ENCODE peak calls at places on chromosomes 12 and 14, in four cellular contexts. P, M, L and J are unnamed samples.

GRCh38 chr12:111467862-111468245 is 62.1 kb downstream of the SH2B3 start:
- DNase-seq in P (no peak), L (no peak), M (no peak), J (no peak)

GRCh38 chr14:49767473-49768300 is at the start of gene KLHDC2:
- DNase-seq in M (peak), L (peak), P (peak), J (peak)

GRCh38 chr12:105813201-105813600 is 325.6 kb downstream of the NUAK1 start:
- DNase-seq in P (no peak), L (peak), M (no peak), J (no peak)

GRCh38 chr12:42609605-42610004 is 20.1 kb upstream of the PRICKLE1 start:
- DNase-seq in L (no peak), P (no peak), M (no peak), J (no peak)

GRCh38 chr12:75704664-75705063 is 193.3 kb upstream of the KRR1 start:
- DNase-seq in P (peak), L (no peak), M (no peak), J (no peak)

GRCh38 chr12:5050542-5050941 is 6.9 kb downstream of the KCNA5 start:
- DNase-seq in P (no peak), M (no peak), L (no peak), J (no peak)

GRCh38 chr12:15851919-15852318 is 30.3 kb upstream of the STRAP start:
- DNase-seq in M (no peak), P (no peak), L (no peak), J (no peak)

GRCh38 chr12:64099430-64099829 is 122.7 kb downstream of the KICS2 start:
- DNase-seq in P (no peak), L (no peak), M (no peak), J (no peak)

GRCh38 chr14:54085841-54086240 is 129.2 kb upstream of the BMP4 start:
- DNase-seq in L (no peak), P (no peak), M (no peak), J (no peak)

GRCh38 chr12:5622280-5622679 is 190.4 kb downstream of the NTF3 start:
- DNase-seq in L (no peak), M (no peak), P (no peak), J (no peak)

GRCh38 chr12:27220057-27220987 is 23.8 kb upstream of the STK38L start:
- DNase-seq in P (no peak), M (peak), L (no peak), J (no peak)